ENCODE peak calls at places on chromosomes 7 and 10, in six cellular contexts. V, A, T, N, W and R are unnamed samples.

GRCh38 chr7:155802291-155802690 is 10.0 kb downstream of the SHH start:
- DNase-seq in V (no peak), A (no peak), T (no peak), N (no peak), W (no peak), R (no peak)

GRCh38 chr7:129218514-129219036 is 6.3 kb upstream of the AHCYL2 start:
- DNase-seq in V (peak; percentile 79), A (peak; percentile 78), T (peak; percentile 86), N (peak; percentile 94), W (peak; percentile 90), R (peak; percentile 83)

GRCh38 chr7:76011437-76011836 is 17.0 kb upstream of the TMEM120A start:
- DNase-seq in V (no peak), A (peak; percentile 90), T (no peak), N (no peak), W (peak; percentile 78), R (no peak)

GRCh38 chr10:58921366-58921947 is 255.0 kb upstream of the PHYHIPL start:
- DNase-seq in V (no peak), A (no peak), T (no peak), N (no peak), W (no peak), R (no peak)

GRCh38 chr10:70567603-70568002 is 34.9 kb downstream of the PRF1 start:
- DNase-seq in V (no peak), A (no peak), T (no peak), N (no peak), W (no peak), R (no peak)

GRCh38 chr7:135385209-135385608 is 124.7 kb downstream of the CNOT4 start:
- DNase-seq in V (no peak), A (peak; percentile 44), T (no peak), N (no peak), W (peak; percentile 46), R (no peak)

GRCh38 chr7:30057741-30058140 is 29.5 kb downstream of the PLEKHA8 start:
- DNase-seq in V (no peak), A (peak; percentile 24), T (no peak), N (no peak), W (no peak), R (no peak)

GRCh38 chr7:14219125-14219524 is 229.7 kb upstream of the ETV1 start:
- DNase-seq in V (no peak), A (no peak), T (no peak), N (no peak), W (no peak), R (no peak)

GRCh38 chr7:32941996-32942782 is 15.1 kb upstream of the FKBP9 start:
- DNase-seq in V (peak; percentile 92), A (peak; percentile 32), T (peak; percentile 31), N (peak; percentile 66), W (peak; percentile 81), R (no peak)

GRCh38 chr10:42783181-42783549 is 570 bp downstream of the BMS1 start:
- DNase-seq in V (no peak), A (peak; percentile 74), T (no peak), N (peak; percentile 30), W (peak; percentile 48), R (no peak)

GRCh38 chr10:117168135-117168674 is 29.1 kb upstream of the KCNK18 start:
- DNase-seq in V (peak; percentile 87), A (peak; percentile 10), T (peak; percentile 89), N (peak; percentile 70), W (peak; percentile 76), R (peak; percentile 89)

GRCh38 chr10:111128331-111129167 is 51.7 kb downstream of the ADRA2A start:
- DNase-seq in V (no peak), A (peak; percentile 12), T (no peak), N (no peak), W (peak; percentile 78), R (no peak)

GRCh38 chr10:88582806-88583583 is at the start of gene RNLS:
- DNase-seq in V (peak; percentile 87), A (peak; percentile 15), T (peak; percentile 67), N (peak; percentile 76), W (peak; percentile 89), R (peak; percentile 76)
- TF ChIP-seq CTCF in V (peak; percentile 89), A (peak; percentile 55), T (peak; percentile 87), N (peak; percentile 81), W (peak; percentile 77), R (peak; percentile 89)

DNA sequence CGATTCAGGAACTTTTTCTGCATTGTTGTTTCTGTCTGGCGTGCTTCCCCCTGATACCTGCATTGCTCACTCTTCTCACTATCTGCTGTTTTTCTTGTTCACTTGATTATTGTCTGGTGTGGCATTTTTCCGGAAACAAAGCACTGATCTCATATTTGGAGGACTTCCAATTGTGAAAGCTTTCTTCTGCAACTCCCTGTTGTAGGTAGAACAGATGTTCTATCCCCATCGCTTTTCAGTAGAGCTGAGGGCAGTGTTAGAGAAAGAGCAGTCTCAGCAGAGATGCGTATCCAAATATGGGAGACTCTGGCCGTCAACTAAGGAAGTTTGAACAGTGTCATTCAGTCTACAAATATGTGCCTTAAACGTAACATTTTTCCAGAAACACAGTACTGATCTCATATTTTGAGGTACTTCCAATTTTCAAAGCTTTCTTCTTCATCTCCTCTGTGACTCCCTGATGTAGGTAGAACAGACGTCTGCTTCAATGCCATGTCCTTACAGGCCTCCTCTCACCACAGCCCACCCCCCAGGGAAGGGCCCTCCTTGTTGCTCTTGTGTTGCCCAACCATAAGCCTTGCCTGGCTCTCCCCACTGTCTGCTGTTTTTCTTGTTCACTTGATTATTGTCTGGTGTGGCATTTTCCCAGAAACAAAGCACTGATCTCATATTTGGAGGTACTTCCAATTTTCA is 27.1 kb upstream of the GJD4 start:
- DNase-seq in V (no peak), A (no peak), T (no peak), N (no peak), W (no peak), R (no peak)
- TF ChIP-seq CTCF in V (no peak), A (no peak), T (no peak), N (no peak), W (no peak), R (no peak)

GRCh38 chr7:98826811-98827231 is 43.0 kb downstream of the TMEM130 start:
- DNase-seq in V (no peak), A (no peak), T (no peak), N (no peak), W (peak; percentile 91), R (no peak)
- TF ChIP-seq CTCF in V (no peak), A (no peak), T (no peak), N (no peak), W (peak; percentile 20), R (no peak)

GRCh38 chr10:102675151-102675886 is 31.0 kb downstream of the TRIM8 start:
- DNase-seq in V (no peak), A (no peak), T (no peak), N (no peak), W (no peak), R (peak; percentile 43)
- TF ChIP-seq CTCF in V (no peak), A (no peak), T (no peak), N (no peak), W (no peak), R (no peak)

GRCh38 chr7:69799048-69799697 is 200.9 kb downstream of the AUTS2 start:
- DNase-seq in V (no peak), A (no peak), T (no peak), N (no peak), W (no peak), R (no peak)
- TF ChIP-seq CTCF in V (no peak), A (no peak), T (no peak), N (no peak), W (no peak), R (peak; percentile 14)

GRCh38 chr10:132632851-132633684 is 95.5 kb downstream of the INPP5A start:
- DNase-seq in V (peak; percentile 44), A (peak; percentile 60), T (no peak), N (no peak), W (peak; percentile 49), R (no peak)
- TF ChIP-seq CTCF in V (no peak), A (no peak), T (no peak), N (no peak), W (no peak), R (no peak)

GRCh38 chr7:27098493-27099223 is 2.9 kb upstream of the HOXA1 start:
- DNase-seq in V (no peak), A (peak; percentile 80), T (no peak), N (peak; percentile 78), W (peak; percentile 65), R (no peak)
- TF ChIP-seq CTCF in V (no peak), A (no peak), T (no peak), N (no peak), W (no peak), R (no peak)

DNA sequence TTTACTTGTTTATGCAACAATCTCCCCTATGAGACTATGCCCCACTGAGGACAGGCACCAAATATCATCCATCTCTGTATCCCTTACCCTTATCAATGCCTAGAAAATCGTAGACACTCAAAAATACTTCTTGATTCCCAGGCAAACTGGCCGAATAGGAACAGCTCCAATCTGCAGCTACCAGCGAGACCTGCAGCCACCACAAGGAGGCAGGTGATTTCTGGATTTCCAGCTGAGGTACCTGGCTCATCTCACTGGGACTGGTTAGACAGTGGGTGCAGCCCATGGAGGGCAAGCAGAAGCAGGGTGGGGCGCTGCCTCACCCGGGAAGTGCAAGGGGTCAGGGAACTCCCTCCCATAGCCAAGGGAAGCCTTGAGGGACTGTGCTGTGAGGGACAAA is 10.8 kb upstream of the PPP1R3C start:
- DNase-seq in V (no peak), A (no peak), T (no peak), N (peak; percentile 22), W (no peak), R (no peak)
- TF ChIP-seq CTCF in V (no peak), A (peak; percentile 26), T (peak; percentile 34), N (no peak), W (no peak), R (no peak)

GRCh38 chr10:3486346-3487065 is 298.5 kb downstream of the KLF6 start:
- DNase-seq in V (peak; percentile 79), A (peak; percentile 57), T (peak; percentile 15), N (peak; percentile 94), W (no peak), R (no peak)
- TF ChIP-seq CTCF in V (no peak), A (no peak), T (no peak), N (no peak), W (no peak), R (no peak)